ENCODE peak calls at places on chromosomes 13 and 19, in five cellular contexts. One of them, this sample, is unnamed.

GRCh38 chr19:7614859-7615741 is 14.2 kb downstream of the XAB2 start:
- DNase-seq in upper lobe of right lung: peak
- DNase-seq in tibial artery: no peak
- DNase-seq in activated B cell treated with CpG ODN at 0.5 μM for 24 hours: no peak
- DNase-seq in mesothelial cell of epicardium: no peak
- DNase-seq in this sample: no peak

GRCh38 chr19:17484520-17485180 is 14.3 kb downstream of the SLC27A1 start:
- DNase-seq in upper lobe of right lung: no peak
- DNase-seq in tibial artery: no peak
- DNase-seq in activated B cell treated with CpG ODN at 0.5 μM for 24 hours: no peak
- DNase-seq in mesothelial cell of epicardium: no peak
- DNase-seq in this sample: no peak

GRCh38 chr13:73171242-73171641 is 112.4 kb downstream of the KLF5 start:
- DNase-seq in upper lobe of right lung: no peak
- DNase-seq in tibial artery: no peak
- DNase-seq in activated B cell treated with CpG ODN at 0.5 μM for 24 hours: no peak
- DNase-seq in mesothelial cell of epicardium: no peak
- DNase-seq in this sample: no peak

GRCh38 chr13:66410314-66410713 is 819.8 kb downstream of the PCDH9 start:
- DNase-seq in upper lobe of right lung: no peak
- DNase-seq in tibial artery: no peak
- DNase-seq in activated B cell treated with CpG ODN at 0.5 μM for 24 hours: no peak
- DNase-seq in mesothelial cell of epicardium: no peak
- DNase-seq in this sample: no peak

GRCh38 chr19:53076984-53077383 is 26.2 kb downstream of the ZNF160 start:
- DNase-seq in upper lobe of right lung: no peak
- DNase-seq in tibial artery: no peak
- DNase-seq in activated B cell treated with CpG ODN at 0.5 μM for 24 hours: no peak
- DNase-seq in mesothelial cell of epicardium: peak
- DNase-seq in this sample: no peak

GRCh38 chr19:947707-948533 is 22.1 kb downstream of the ARID3A start:
- DNase-seq in upper lobe of right lung: peak
- DNase-seq in tibial artery: peak
- DNase-seq in activated B cell treated with CpG ODN at 0.5 μM for 24 hours: peak
- DNase-seq in mesothelial cell of epicardium: no peak
- DNase-seq in this sample: no peak

GRCh38 chr13:35957996-35958395 is 173.2 kb downstream of the DCLK1 start:
- DNase-seq in upper lobe of right lung: no peak
- DNase-seq in tibial artery: no peak
- DNase-seq in activated B cell treated with CpG ODN at 0.5 μM for 24 hours: no peak
- DNase-seq in mesothelial cell of epicardium: no peak
- DNase-seq in this sample: no peak

GRCh38 chr13:91643394-91643793 is 245.0 kb downstream of the GPC5 start:
- DNase-seq in upper lobe of right lung: no peak
- DNase-seq in tibial artery: no peak
- DNase-seq in activated B cell treated with CpG ODN at 0.5 μM for 24 hours: no peak
- DNase-seq in mesothelial cell of epicardium: no peak
- DNase-seq in this sample: no peak

GRCh38 chr13:99734013-99734693 is 232.9 kb downstream of the TM9SF2 start:
- DNase-seq in upper lobe of right lung: no peak
- DNase-seq in tibial artery: no peak
- DNase-seq in activated B cell treated with CpG ODN at 0.5 μM for 24 hours: no peak
- DNase-seq in mesothelial cell of epicardium: no peak
- DNase-seq in this sample: no peak

GRCh38 chr13:23642110-23642509 is 71.9 kb downstream of the TNFRSF19 start:
- DNase-seq in upper lobe of right lung: no peak
- DNase-seq in tibial artery: no peak
- DNase-seq in activated B cell treated with CpG ODN at 0.5 μM for 24 hours: no peak
- DNase-seq in mesothelial cell of epicardium: no peak
- DNase-seq in this sample: no peak

GRCh38 chr19:18112989-18113478 is 15.5 kb downstream of the MAST3 start:
- DNase-seq in upper lobe of right lung: peak
- DNase-seq in tibial artery: peak
- DNase-seq in activated B cell treated with CpG ODN at 0.5 μM for 24 hours: peak
- DNase-seq in mesothelial cell of epicardium: peak
- DNase-seq in this sample: peak

GRCh38 chr19:34172661-34173144 is 399 bp downstream of the LSM14A start:
- DNase-seq in upper lobe of right lung: no peak
- DNase-seq in tibial artery: peak
- DNase-seq in activated B cell treated with CpG ODN at 0.5 μM for 24 hours: no peak
- DNase-seq in mesothelial cell of epicardium: peak
- DNase-seq in this sample: peak

GRCh38 chr13:101289764-101290163 is 126.5 kb downstream of the NALCN start:
- DNase-seq in upper lobe of right lung: no peak
- DNase-seq in tibial artery: no peak
- DNase-seq in activated B cell treated with CpG ODN at 0.5 μM for 24 hours: no peak
- DNase-seq in mesothelial cell of epicardium: peak
- DNase-seq in this sample: no peak

GRCh38 chr19:51111606-51112005 is 3.4 kb upstream of the CTU1 start:
- DNase-seq in upper lobe of right lung: no peak
- DNase-seq in tibial artery: no peak
- DNase-seq in activated B cell treated with CpG ODN at 0.5 μM for 24 hours: no peak
- DNase-seq in mesothelial cell of epicardium: no peak
- DNase-seq in this sample: no peak
- TF ChIP-seq CTCF in upper lobe of right lung: peak
- TF ChIP-seq CTCF in tibial artery: no peak
- TF ChIP-seq CTCF in activated B cell treated with CpG ODN at 0.5 μM for 24 hours: no peak
- TF ChIP-seq CTCF in mesothelial cell of epicardium: no peak
- TF ChIP-seq CTCF in this sample: peak

DNA sequence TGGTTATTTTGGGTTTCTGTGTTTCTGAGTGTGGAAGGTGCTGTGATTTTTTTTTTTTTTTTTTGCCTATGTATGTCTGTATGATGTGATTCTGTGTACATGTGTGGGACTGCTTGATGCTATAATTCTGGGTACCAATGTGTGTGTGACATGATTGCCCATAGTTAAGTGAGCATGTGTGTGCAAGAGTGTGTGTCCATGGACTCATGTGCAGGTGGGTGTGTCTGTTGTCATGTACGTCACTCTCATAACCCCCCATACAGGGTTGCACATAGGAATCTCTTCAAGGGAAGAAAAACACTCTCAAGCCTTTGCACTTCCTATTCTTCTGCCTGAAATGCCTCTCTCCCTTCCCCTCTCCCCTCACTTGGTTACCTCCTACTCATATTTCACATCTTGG is 2.5 kb upstream of the PPP5C start:
- DNase-seq in upper lobe of right lung: no peak
- DNase-seq in tibial artery: no peak
- DNase-seq in activated B cell treated with CpG ODN at 0.5 μM for 24 hours: no peak
- DNase-seq in mesothelial cell of epicardium: no peak
- DNase-seq in this sample: no peak
- TF ChIP-seq CTCF in upper lobe of right lung: no peak
- TF ChIP-seq CTCF in tibial artery: no peak
- TF ChIP-seq CTCF in activated B cell treated with CpG ODN at 0.5 μM for 24 hours: no peak
- TF ChIP-seq CTCF in mesothelial cell of epicardium: no peak
- TF ChIP-seq CTCF in this sample: no peak

DNA sequence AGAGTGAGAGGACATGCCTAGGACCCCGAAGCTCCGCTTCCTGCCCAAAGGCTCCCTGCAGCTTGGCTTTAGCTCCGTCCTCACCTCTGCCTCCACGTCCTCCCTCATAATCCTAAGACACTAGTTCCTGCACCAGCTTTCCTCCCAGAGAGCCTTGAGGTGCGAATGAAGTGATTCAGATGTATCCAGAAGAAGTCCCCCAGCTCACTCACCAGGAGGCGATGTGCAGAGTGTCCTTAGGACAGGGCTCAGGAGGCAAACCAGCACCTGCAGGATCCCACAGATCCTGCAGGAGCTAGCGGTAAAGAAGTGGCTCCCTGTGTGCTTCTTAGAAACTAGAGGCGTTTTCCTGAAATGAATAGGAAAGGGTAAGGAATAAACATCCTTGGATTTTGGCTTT is 109.7 kb downstream of the HSPH1 start:
- DNase-seq in upper lobe of right lung: no peak
- DNase-seq in tibial artery: no peak
- DNase-seq in activated B cell treated with CpG ODN at 0.5 μM for 24 hours: no peak
- DNase-seq in mesothelial cell of epicardium: no peak
- DNase-seq in this sample: no peak
- TF ChIP-seq CTCF in upper lobe of right lung: no peak
- TF ChIP-seq CTCF in tibial artery: no peak
- TF ChIP-seq CTCF in activated B cell treated with CpG ODN at 0.5 μM for 24 hours: no peak
- TF ChIP-seq CTCF in mesothelial cell of epicardium: no peak
- TF ChIP-seq CTCF in this sample: no peak

DNA sequence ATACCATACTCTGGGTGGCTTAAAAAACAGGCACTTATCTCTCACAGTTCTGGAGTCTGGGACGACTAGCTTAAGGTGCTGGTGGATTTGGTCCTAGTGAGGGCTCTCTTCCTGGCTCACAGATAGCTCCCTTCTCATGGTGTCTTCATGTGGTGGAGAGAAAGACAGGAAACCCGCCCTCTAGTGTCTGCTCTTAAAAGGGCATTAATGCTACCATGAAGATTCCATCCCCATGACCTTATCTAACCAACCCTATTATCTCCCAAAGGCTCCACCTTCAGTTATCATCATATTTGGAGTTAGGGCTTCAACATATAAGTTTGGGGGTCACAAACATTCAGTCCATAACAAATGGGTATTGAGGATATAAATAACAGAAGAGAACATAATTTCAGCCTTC is 139.4 kb downstream of the HS6ST3 start:
- DNase-seq in upper lobe of right lung: no peak
- DNase-seq in tibial artery: no peak
- DNase-seq in activated B cell treated with CpG ODN at 0.5 μM for 24 hours: no peak
- DNase-seq in mesothelial cell of epicardium: no peak
- DNase-seq in this sample: no peak
- TF ChIP-seq CTCF in upper lobe of right lung: peak
- TF ChIP-seq CTCF in tibial artery: no peak
- TF ChIP-seq CTCF in activated B cell treated with CpG ODN at 0.5 μM for 24 hours: no peak
- TF ChIP-seq CTCF in mesothelial cell of epicardium: peak
- TF ChIP-seq CTCF in this sample: peak

DNA sequence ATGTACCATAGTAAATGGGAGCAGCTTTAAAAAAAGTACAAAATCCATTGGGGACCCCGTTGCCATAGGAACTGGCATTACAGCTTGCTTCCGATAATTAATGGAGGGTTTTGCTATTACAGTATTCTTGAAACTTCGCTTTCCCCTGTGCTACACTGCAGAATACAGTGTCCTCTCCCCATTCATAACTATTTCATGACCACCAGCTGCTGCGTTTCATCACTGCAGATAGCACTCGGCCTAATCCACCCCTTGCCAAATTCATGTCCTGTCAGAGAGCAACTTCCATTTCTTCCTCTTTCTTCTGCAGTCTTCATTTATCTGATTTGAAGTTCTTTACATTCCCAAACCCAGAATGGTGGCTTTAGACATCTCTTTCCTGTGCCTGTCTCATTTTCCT is 110.3 kb downstream of the ZDHHC20 start:
- DNase-seq in upper lobe of right lung: no peak
- DNase-seq in tibial artery: no peak
- DNase-seq in activated B cell treated with CpG ODN at 0.5 μM for 24 hours: no peak
- DNase-seq in mesothelial cell of epicardium: no peak
- DNase-seq in this sample: no peak
- TF ChIP-seq CTCF in upper lobe of right lung: no peak
- TF ChIP-seq CTCF in tibial artery: no peak
- TF ChIP-seq CTCF in activated B cell treated with CpG ODN at 0.5 μM for 24 hours: no peak
- TF ChIP-seq CTCF in mesothelial cell of epicardium: no peak
- TF ChIP-seq CTCF in this sample: no peak

DNA sequence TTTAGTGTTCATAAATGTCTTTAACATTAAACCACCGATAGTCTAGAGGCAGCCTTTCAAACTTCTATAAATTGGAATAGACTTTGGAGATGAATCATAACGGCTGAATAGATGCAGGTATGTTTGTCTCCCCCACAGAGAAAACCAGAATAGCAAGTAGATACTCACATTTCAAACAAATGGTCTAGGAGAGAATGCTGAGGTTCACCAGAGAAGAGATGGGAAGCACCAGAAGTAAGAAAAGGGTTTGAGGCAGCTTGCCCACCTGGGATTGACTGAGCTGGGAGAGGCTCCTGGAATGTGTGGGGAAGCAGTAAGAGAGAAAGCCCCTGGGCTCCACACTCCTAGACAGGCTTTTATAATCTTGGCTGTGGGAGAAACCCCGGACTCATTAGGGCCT is 6.4 kb downstream of the IGFL3 start:
- DNase-seq in upper lobe of right lung: no peak
- DNase-seq in tibial artery: no peak
- DNase-seq in activated B cell treated with CpG ODN at 0.5 μM for 24 hours: no peak
- DNase-seq in mesothelial cell of epicardium: no peak
- DNase-seq in this sample: no peak
- TF ChIP-seq CTCF in upper lobe of right lung: no peak
- TF ChIP-seq CTCF in tibial artery: no peak
- TF ChIP-seq CTCF in activated B cell treated with CpG ODN at 0.5 μM for 24 hours: no peak
- TF ChIP-seq CTCF in mesothelial cell of epicardium: no peak
- TF ChIP-seq CTCF in this sample: no peak

GRCh38 chr19:54096642-54097106 is 3.9 kb downstream of the OSCAR start:
- DNase-seq in upper lobe of right lung: no peak
- DNase-seq in tibial artery: no peak
- DNase-seq in activated B cell treated with CpG ODN at 0.5 μM for 24 hours: no peak
- DNase-seq in mesothelial cell of epicardium: no peak
- DNase-seq in this sample: no peak
- TF ChIP-seq CTCF in upper lobe of right lung: no peak
- TF ChIP-seq CTCF in tibial artery: no peak
- TF ChIP-seq CTCF in activated B cell treated with CpG ODN at 0.5 μM for 24 hours: no peak
- TF ChIP-seq CTCF in mesothelial cell of epicardium: no peak
- TF ChIP-seq CTCF in this sample: peak

GRCh38 chr13:89363144-89363543 is 1692.0 kb downstream of the SLITRK5 start:
- DNase-seq in upper lobe of right lung: no peak
- DNase-seq in tibial artery: no peak
- DNase-seq in activated B cell treated with CpG ODN at 0.5 μM for 24 hours: no peak
- DNase-seq in mesothelial cell of epicardium: no peak
- DNase-seq in this sample: no peak

DNA sequence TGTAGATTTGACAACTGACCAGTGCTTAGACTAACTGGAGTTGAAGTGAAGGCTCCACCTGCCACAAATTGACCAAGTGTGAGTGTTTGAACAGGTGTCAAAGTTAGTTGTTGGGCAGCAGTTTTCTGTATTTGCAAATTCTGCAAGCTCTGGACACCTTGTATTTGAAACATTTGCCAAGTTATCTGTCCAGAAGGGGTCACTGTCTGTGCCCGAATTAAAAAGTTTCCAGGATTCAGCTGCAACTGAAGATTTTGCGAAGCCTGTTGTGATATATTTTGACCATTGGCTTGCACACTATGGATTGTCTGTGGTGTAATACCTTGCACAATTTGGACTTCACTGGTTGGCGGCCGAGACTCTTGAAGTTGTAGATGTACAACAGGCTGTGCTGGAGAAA is 1690.7 kb downstream of the SLITRK5 start:
- DNase-seq in upper lobe of right lung: no peak
- DNase-seq in tibial artery: no peak
- DNase-seq in activated B cell treated with CpG ODN at 0.5 μM for 24 hours: no peak
- DNase-seq in mesothelial cell of epicardium: no peak
- DNase-seq in this sample: no peak
- TF ChIP-seq CTCF in upper lobe of right lung: peak
- TF ChIP-seq CTCF in tibial artery: no peak
- TF ChIP-seq CTCF in activated B cell treated with CpG ODN at 0.5 μM for 24 hours: no peak
- TF ChIP-seq CTCF in mesothelial cell of epicardium: no peak
- TF ChIP-seq CTCF in this sample: peak

GRCh38 chr13:21478881-21479808 is 20.0 kb upstream of the ZDHHC20 start:
- DNase-seq in upper lobe of right lung: no peak
- DNase-seq in tibial artery: no peak
- DNase-seq in activated B cell treated with CpG ODN at 0.5 μM for 24 hours: no peak
- DNase-seq in mesothelial cell of epicardium: no peak
- DNase-seq in this sample: no peak
- TF ChIP-seq CTCF in upper lobe of right lung: peak
- TF ChIP-seq CTCF in tibial artery: peak
- TF ChIP-seq CTCF in activated B cell treated with CpG ODN at 0.5 μM for 24 hours: no peak
- TF ChIP-seq CTCF in mesothelial cell of epicardium: peak
- TF ChIP-seq CTCF in this sample: peak

DNA sequence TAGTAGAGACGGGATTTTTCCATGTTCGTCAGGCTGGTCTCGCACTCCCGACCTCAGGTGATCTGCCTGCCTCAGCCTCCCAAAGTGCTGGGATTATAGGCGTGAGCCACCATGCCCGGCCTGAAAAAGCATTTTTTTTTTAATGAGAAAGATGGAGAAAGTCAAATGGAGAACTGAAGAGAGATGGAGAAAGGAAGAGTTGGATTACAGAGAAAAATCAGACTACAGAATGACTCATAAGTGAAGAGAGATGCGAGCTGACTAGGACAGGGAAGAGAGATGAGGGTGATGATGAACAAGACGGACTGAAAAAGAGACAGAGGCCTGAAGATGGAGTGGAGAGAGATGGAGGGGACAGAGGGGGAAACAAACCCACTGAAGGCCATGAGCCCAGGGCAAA is 1.5 kb downstream of the DHX34 start:
- DNase-seq in upper lobe of right lung: no peak
- DNase-seq in tibial artery: no peak
- DNase-seq in activated B cell treated with CpG ODN at 0.5 μM for 24 hours: no peak
- DNase-seq in mesothelial cell of epicardium: no peak
- DNase-seq in this sample: no peak
- TF ChIP-seq CTCF in upper lobe of right lung: no peak
- TF ChIP-seq CTCF in tibial artery: no peak
- TF ChIP-seq CTCF in activated B cell treated with CpG ODN at 0.5 μM for 24 hours: no peak
- TF ChIP-seq CTCF in mesothelial cell of epicardium: no peak
- TF ChIP-seq CTCF in this sample: no peak